ENCODE peak calls at places on chromosomes 6 and 20, in seven cellular contexts. B, L, J, V, P, S and T are unnamed samples.

GRCh38 chr6:138817799-138818198 is 21.9 kb downstream of the ECT2L start:
- DNase-seq in P (no peak), L (peak; percentile 88), B (peak; percentile 41), V (peak; percentile 81), S (no peak), J (peak; percentile 100), T (peak; percentile 98)

GRCh38 chr20:47354710-47355488 is 1.6 kb downstream of the ZMYND8 start:
- DNase-seq in J (peak; percentile 24), V (peak; percentile 71), B (no peak), L (no peak), S (no peak), P (no peak), T (no peak)

GRCh38 chr6:160172704-160173103 is 51.1 kb downstream of the SLC22A1 start:
- DNase-seq in S (no peak), J (no peak), V (no peak), B (no peak), L (no peak), P (no peak), T (no peak)

GRCh38 chr6:170572704-170573466 is 11.6 kb downstream of the PDCD2 start:
- DNase-seq in J (no peak), L (no peak), B (no peak), S (no peak), V (no peak), P (no peak), T (no peak)

GRCh38 chr20:51440589-51440988 is 101.9 kb downstream of the NFATC2 start:
- DNase-seq in V (no peak), P (no peak), B (no peak), S (no peak), J (no peak), L (no peak), T (no peak)

GRCh38 chr6:15887491-15888461 is 224.9 kb upstream of the DTNBP1 start:
- DNase-seq in B (no peak), L (no peak), P (no peak), J (peak; percentile 13), S (no peak), V (no peak), T (no peak)

GRCh38 chr6:11222385-11223277 is 9.8 kb downstream of the NEDD9 start:
- DNase-seq in B (no peak), L (no peak), S (no peak), P (no peak), J (peak; percentile 36), V (no peak), T (no peak)

GRCh38 chr6:116012471-116012949 is 48.2 kb downstream of the FRK start:
- DNase-seq in V (peak; percentile 31), L (no peak), B (peak; percentile 59), S (no peak), P (no peak), J (no peak), T (no peak)

GRCh38 chr6:42441059-42441471 is 10.7 kb downstream of the TRERF1 start:
- DNase-seq in J (no peak), P (no peak), S (no peak), L (no peak), V (peak; percentile 81), B (peak; percentile 94), T (no peak)

GRCh38 chr6:42443312-42444075 is 8.2 kb downstream of the TRERF1 start:
- DNase-seq in L (no peak), V (no peak), J (no peak), S (no peak), P (no peak), B (peak; percentile 15), T (no peak)

GRCh38 chr6:42440027-42440426 is 11.7 kb downstream of the TRERF1 start:
- DNase-seq in P (no peak), S (no peak), L (no peak), V (peak; percentile 26), J (no peak), B (peak; percentile 19), T (no peak)

GRCh38 chr6:42446370-42446769 is 5.4 kb downstream of the TRERF1 start:
- DNase-seq in S (no peak), J (no peak), L (no peak), P (no peak), V (no peak), B (no peak), T (no peak)

DNA sequence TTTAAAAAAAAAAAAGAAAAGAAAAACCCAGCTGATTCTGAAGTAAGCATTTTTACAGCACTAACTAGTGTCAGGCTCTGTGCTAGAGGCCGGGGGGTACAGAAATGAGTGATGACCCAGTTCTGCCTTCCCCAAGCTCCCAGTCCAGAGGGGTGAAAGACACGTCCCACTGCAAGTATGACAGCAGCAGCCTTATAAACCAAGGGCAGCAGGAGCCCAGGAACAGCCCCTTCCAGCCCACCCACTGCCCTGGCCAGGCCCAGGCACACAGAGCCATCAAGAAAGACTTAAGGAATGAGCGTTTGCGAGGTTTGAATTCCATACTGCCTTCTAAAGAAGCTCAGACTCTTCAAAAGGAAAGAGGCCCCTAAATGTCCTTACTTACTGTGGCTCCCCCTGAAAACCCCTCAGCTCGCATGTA is 10.1 kb downstream of the TRERF1 start:
- DNase-seq in S (no peak), L (peak; percentile 68), P (peak; percentile 62), V (peak; percentile 35), B (peak; percentile 26), J (no peak), T (no peak)
- H3K4me2 ChIP-seq in S (no peak overlapping the region), L (peak overlapping the region; percentile 60), P (peak overlapping the region; percentile 32), V (peak overlapping the region; percentile 86), B (peak overlapping the region; percentile 66), J (no peak overlapping the region), T (no peak overlapping the region)

GRCh38 chr20:42218566-42218965 is 600.4 kb upstream of the CHD6 start:
- DNase-seq in L (no peak), S (no peak), J (no peak), V (no peak), B (no peak), P (no peak), T (no peak)

DNA sequence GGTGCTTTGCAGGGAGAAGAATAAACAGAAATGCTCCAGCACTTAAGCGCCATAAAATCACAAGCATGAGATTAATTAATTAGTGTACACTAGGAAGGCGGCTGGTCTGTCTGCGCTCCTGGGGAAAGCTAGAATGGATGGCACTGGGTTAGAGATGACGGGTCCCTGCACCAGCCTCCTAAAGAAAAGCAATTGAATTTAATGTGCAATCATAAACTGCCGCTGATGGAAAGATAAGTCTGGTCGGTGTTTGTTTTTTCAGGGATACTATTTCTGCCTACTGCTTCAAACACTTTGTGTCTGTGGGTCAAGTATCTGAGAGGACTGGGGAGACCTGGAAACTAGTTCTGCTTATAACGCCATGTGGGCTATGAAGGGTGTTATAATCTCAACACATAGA is 600.8 kb upstream of the CHD6 start:
- DNase-seq in J (no peak), B (no peak), L (no peak), P (no peak), V (no peak), S (no peak), T (no peak)
- H3K9ac ChIP-seq in J (no peak overlapping the region), B (no peak overlapping the region), L (no peak overlapping the region), P (no peak overlapping the region), V (no peak overlapping the region), S (no peak overlapping the region), T (no peak overlapping the region)

GRCh38 chr6:141988327-141988726 is 144.4 kb upstream of the GJE1 start:
- DNase-seq in B (no peak), J (no peak), L (no peak), V (no peak), P (no peak), S (no peak), T (no peak)

GRCh38 chr6:141988954-141989705 is 143.6 kb upstream of the GJE1 start:
- DNase-seq in L (peak; percentile 69), P (peak; percentile 40), S (peak; percentile 22), J (peak; percentile 63), B (peak; percentile 82), V (peak; percentile 81), T (no peak)

GRCh38 chr6:141990840-141991239 is 141.9 kb upstream of the GJE1 start:
- DNase-seq in B (no peak), P (no peak), L (no peak), S (no peak), V (no peak), J (no peak), T (no peak)

GRCh38 chr6:141992109-141992508 is 140.6 kb upstream of the GJE1 start:
- DNase-seq in S (no peak), V (no peak), B (no peak), L (no peak), P (no peak), J (no peak), T (no peak)

GRCh38 chr6:141989706-141989959 is 143.1 kb upstream of the GJE1 start:
- DNase-seq in V (no peak), P (no peak), J (no peak), S (no peak), B (no peak), L (no peak), T (no peak)
- H2AFZ ChIP-seq in V (no peak overlapping the region), P (peak overlapping the region; percentile 24), J (peak overlapping the region; percentile 74), S (peak overlapping the region; percentile 19), B (peak overlapping the region; percentile 48), L (no peak overlapping the region), T (peak overlapping the region; percentile 39)

DNA sequence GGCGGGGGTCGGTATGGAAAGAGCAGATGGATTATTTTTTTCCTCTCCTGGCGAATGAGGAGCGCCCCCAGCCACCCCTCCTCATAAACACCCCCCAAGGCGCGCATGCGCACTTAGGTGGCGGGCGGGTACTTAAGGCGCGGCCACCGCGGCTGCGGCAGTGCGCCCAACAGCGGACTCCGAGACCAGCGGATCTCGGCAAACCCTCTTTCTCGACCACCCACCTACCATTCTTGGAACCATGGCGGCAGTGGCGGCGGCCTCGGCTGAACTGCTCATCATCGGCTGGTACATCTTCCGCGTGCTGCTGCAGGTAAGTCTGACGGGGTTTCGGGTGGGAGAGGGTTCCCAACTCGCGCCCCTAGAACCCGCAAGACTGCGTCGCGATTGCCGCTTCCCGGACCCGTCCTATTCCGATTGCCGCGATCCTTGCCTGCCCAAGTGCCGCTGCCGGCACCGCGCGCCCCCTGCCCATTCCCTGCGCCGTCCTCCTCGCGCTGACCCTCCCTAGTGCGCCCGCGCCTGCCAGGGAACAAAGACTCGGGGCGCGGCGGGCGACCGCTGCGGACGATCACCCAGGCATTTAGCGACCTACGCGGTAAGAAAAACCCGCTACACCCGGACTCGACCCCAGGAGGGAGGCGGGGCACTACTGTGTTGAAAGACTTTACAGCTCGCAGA is at the start of gene NNAT:
- DNase-seq in V (no peak), L (peak; percentile 25), J (no peak), P (peak; percentile 60), S (no peak), B (no peak), T (no peak)
- H3K4me2 ChIP-seq in V (peak within 1 kb of the TSS; percentile 10), L (peak within 1 kb of the TSS; percentile 50), J (peak within 1 kb of the TSS; percentile 83), P (peak within 1 kb of the TSS; percentile 52), S (no peak within 1 kb of the TSS), B (peak within 1 kb of the TSS; percentile 44), T (peak within 1 kb of the TSS; percentile 77)

DNA sequence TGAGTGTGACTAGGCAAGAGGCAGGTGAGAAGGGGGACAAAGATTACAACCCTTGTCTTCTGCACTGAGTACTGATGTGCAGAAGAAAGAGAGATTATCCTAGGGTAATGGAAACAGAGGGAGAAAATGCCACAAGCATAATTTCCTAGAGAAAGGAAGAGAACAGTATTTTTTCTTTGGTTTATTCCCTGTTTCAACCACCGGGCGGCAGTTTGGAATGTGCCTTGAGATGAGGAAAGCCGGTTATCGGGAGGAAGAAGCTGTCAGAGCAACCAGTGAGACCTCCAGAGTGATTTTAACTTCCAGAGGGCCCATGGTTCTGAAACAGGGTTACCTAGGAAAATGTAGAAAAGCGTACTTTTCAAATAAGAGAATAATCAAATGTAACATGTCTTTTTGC is 121.4 kb downstream of the REV3L start:
- DNase-seq in S (peak; percentile 13), B (peak; percentile 51), P (peak; percentile 20), J (peak; percentile 17), V (peak; percentile 43), L (peak; percentile 48), T (no peak)
- H3K9ac ChIP-seq in S (no peak overlapping the region), B (no peak overlapping the region), P (no peak overlapping the region), J (no peak overlapping the region), V (no peak overlapping the region), L (no peak overlapping the region), T (no peak overlapping the region)

GRCh38 chr6:13767121-13767794 is 47.1 kb downstream of the MCUR1 start:
- DNase-seq in B (peak; percentile 46), S (peak; percentile 52), V (peak; percentile 44), L (peak; percentile 50), J (no peak), P (no peak), T (no peak)
- H2AFZ ChIP-seq in B (peak overlapping the region; percentile 23), S (no peak overlapping the region), V (peak overlapping the region; percentile 94), L (no peak overlapping the region), J (peak overlapping the region; percentile 93), P (peak overlapping the region; percentile 75), T (no peak overlapping the region)